ENCODE peak calls at places on chromosomes 16 and 17, in four cellular contexts. I is CD8-positive, alpha-beta memory T cell; M is uterus; C is cardiac muscle cell. L is an unnamed sample.

GRCh38 chr17:8255499-8255898 is 6.4 kb downstream of the PFAS start:
- DNase-seq in I (peak), C (no peak), M (no peak), L (no peak)

GRCh38 chr16:66335704-66336329 is 30.7 kb upstream of the CDH5 start:
- DNase-seq in I (no peak), C (peak), M (no peak), L (no peak)

GRCh38 chr17:42833771-42834422 is 700 bp downstream of the PSME3 start:
- DNase-seq in M (no peak), I (no peak), C (no peak), L (no peak)

GRCh38 chr17:39927928-39928867 is 666 bp downstream of the LRRC3C start:
- DNase-seq in M (peak), I (no peak), C (no peak), L (peak)

GRCh38 chr17:16140854-16141253 is 74.5 kb downstream of the NCOR1 start:
- DNase-seq in M (no peak), C (no peak), I (no peak), L (no peak)

GRCh38 chr17:18004901-18005305 is 32.2 kb downstream of the DRC3 start:
- DNase-seq in M (no peak), C (no peak), I (no peak), L (no peak)

GRCh38 chr16:84479716-84480450 is 24.6 kb downstream of the MEAK7 start:
- DNase-seq in C (no peak), M (no peak), I (no peak), L (peak)

GRCh38 chr17:49995055-49995738 is at the start of gene DLX3:
- DNase-seq in C (peak), M (peak), I (no peak), L (peak)

GRCh38 chr17:50498021-50498874 is 10.0 kb upstream of the MYCBPAP start:
- DNase-seq in M (no peak), I (no peak), C (no peak), L (no peak)

GRCh38 chr16:67847064-67847861 is at the start of gene CENPT:
- DNase-seq in C (peak), I (no peak), M (peak), L (peak)

GRCh38 chr16:75296606-75297005 is 45.2 kb upstream of the BCAR1 start:
- DNase-seq in M (no peak), C (peak), I (no peak), L (no peak)
- H3K27ac ChIP-seq in M (no peak), C (no peak), I (no peak), L (peak)

GRCh38 chr16:62036807-62037135 is 533 bp upstream of the CDH8 start:
- DNase-seq in M (no peak), C (no peak), I (no peak), L (no peak)
- H3K4me3 ChIP-seq in M (no peak), C (peak), I (no peak), L (no peak)

GRCh38 chr17:10120749-10121148 is 77.7 kb downstream of the GAS7 start:
- DNase-seq in M (no peak), C (no peak), I (no peak), L (no peak)
- H3K27ac ChIP-seq in M (peak), C (no peak), I (no peak), L (no peak)

GRCh38 chr17:81119223-81120148 is 45.8 kb upstream of the PVALEF start:
- DNase-seq in C (peak), M (peak), I (peak), L (peak)
- H3K4me3 ChIP-seq in C (peak), M (no peak), I (no peak), L (no peak)

GRCh38 chr17:66939461-66940114 is 24.9 kb upstream of the CACNG4 start:
- DNase-seq in C (no peak), M (no peak), I (no peak), L (no peak)
- H3K27ac ChIP-seq in C (no peak), M (no peak), I (no peak), L (no peak)

GRCh38 chr17:56832446-56832845 is 1.3 kb downstream of the C17orf67 start:
- DNase-seq in M (no peak), I (no peak), C (no peak), L (no peak)
- H3K4me3 ChIP-seq in M (peak), I (peak), C (peak), L (no peak)

L was measured in lung.